ENCODE peak calls at places on chromosome 10, in nine cellular contexts. B is AG04449; A is SK-MEL-5; D is T follicular helper cell; Z is lung; Q is CD8-positive, alpha-beta memory T cell; Y is GM10248; G is dorsolateral prefrontal cortex; N is type B pancreatic cell. T is an unnamed sample.

GRCh38 chr10:86700851-86701617 is 32.7 kb downstream of the LDB3 start:
- DNase-seq in Y (no peak), D (no peak), A (no peak), N (no peak), G (no peak), B (no peak), Q (no peak), Z (no peak), T (no peak)

GRCh38 chr10:128296608-128297007 is 170.4 kb upstream of the MKI67 start:
- DNase-seq in Z (no peak), G (no peak), Q (no peak), N (no peak), D (no peak), B (no peak), A (no peak), Y (no peak), T (no peak)

GRCh38 chr10:91144961-91145360 is 75.5 kb upstream of the PCGF5 start:
- DNase-seq in D (no peak), N (no peak), A (no peak), Z (no peak), B (no peak), G (no peak), Q (no peak), Y (no peak), T (no peak)

GRCh38 chr10:58930497-58930896 is 245.9 kb upstream of the PHYHIPL start:
- DNase-seq in D (no peak), A (no peak), N (no peak), G (no peak), Z (no peak), Q (no peak), B (no peak), Y (no peak), T (no peak)

GRCh38 chr10:87657370-87657769 is 2.3 kb upstream of the PAPSS2 start:
- DNase-seq in Z (no peak), D (no peak), Q (no peak), N (no peak), A (no peak), B (no peak), Y (no peak), G (no peak), T (no peak)

GRCh38 chr10:77158666-77159065 is 478.9 kb downstream of the KCNMA1 start:
- DNase-seq in B (no peak), Z (no peak), Q (no peak), A (no peak), G (no peak), Y (no peak), D (no peak), N (no peak), T (no peak)

GRCh38 chr10:92142512-92142911 is 148.4 kb downstream of the CPEB3 start:
- DNase-seq in A (no peak), D (no peak), G (no peak), Z (no peak), N (no peak), B (no peak), Q (no peak), Y (no peak), T (no peak)

GRCh38 chr10:70430489-70431445 is 10.7 kb downstream of the NODAL start:
- DNase-seq in N (peak; percentile 51), B (no peak), G (no peak), Z (peak; percentile 72), Q (no peak), A (peak; percentile 26), Y (no peak), D (no peak), T (no peak)

GRCh38 chr10:123942114-123942513 is 50.5 kb upstream of the CPXM2 start:
- DNase-seq in Y (no peak), A (no peak), Z (no peak), Q (no peak), B (no peak), G (no peak), N (no peak), D (no peak), T (no peak)

T was measured in effector CD8-positive, alpha-beta T cell.